ENCODE peak calls at places on chromosomes 6 and 20, in ten cellular contexts. X is nephron progenitor cell, K is AG04450, Y is GM20000, U is activated B cell treated with CpG ODN at 0.5 μM for 24 hours, L is upper lobe of right lung, O is endothelial cell, N is neural progenitor cell, H is cardiac fibroblast, F is osteoblast. Q is an unnamed sample.
A peak's percentile ranks its signal among the peaks of the same experiment; 100 is the strongest.

GRCh38 chr6:4449409-4449808 is 314.0 kb upstream of the ECI2 start:
- DNase-seq in X (no peak), K (no peak), Y (no peak), U (no peak), L (no peak), O (no peak), N (no peak), H (no peak), F (no peak), Q (no peak)

GRCh38 chr6:19705606-19706005 is 131.6 kb upstream of the ID4 start:
- DNase-seq in X (no peak), K (no peak), Y (no peak), U (no peak), L (no peak), O (no peak), N (no peak), H (no peak), F (peak; percentile 84), Q (no peak)

GRCh38 chr6:117629119-117629518 is 26.8 kb upstream of the GOPC start:
- DNase-seq in X (no peak), K (no peak), Y (no peak), U (no peak), L (no peak), O (no peak), N (no peak), H (no peak), F (no peak), Q (no peak)

GRCh38 chr6:169263836-169264608 is 10.4 kb upstream of the THBS2 start:
- DNase-seq in X (no peak), K (no peak), Y (no peak), U (no peak), L (no peak), O (no peak), N (no peak), H (peak; percentile 80), F (peak; percentile 93), Q (no peak)

GRCh38 chr6:89494131-89494793 is 61.3 kb downstream of the ANKRD6 start:
- DNase-seq in X (no peak), K (no peak), Y (peak; percentile 13), U (no peak), L (no peak), O (no peak), N (no peak), H (no peak), F (no peak), Q (no peak)

GRCh38 chr6:116074732-116075387 is 14.2 kb upstream of the FRK start:
- DNase-seq in X (no peak), K (no peak), Y (no peak), U (no peak), L (no peak), O (no peak), N (no peak), H (no peak), F (no peak), Q (no peak)

GRCh38 chr6:139533573-139534471 is 159.4 kb upstream of the CITED2 start:
- DNase-seq in X (peak; percentile 16), K (peak; percentile 37), Y (no peak), U (no peak), L (peak; percentile 71), O (no peak), N (no peak), H (peak; percentile 94), F (no peak), Q (peak; percentile 96)

GRCh38 chr6:75317503-75318206 is 33.1 kb upstream of the TMEM30A start:
- DNase-seq in X (no peak), K (no peak), Y (no peak), U (no peak), L (no peak), O (no peak), N (no peak), H (peak; percentile 81), F (no peak), Q (peak; percentile 53)

GRCh38 chr20:47300071-47300470 is 56.4 kb downstream of the ZMYND8 start:
- DNase-seq in X (no peak), K (no peak), Y (no peak), U (no peak), L (no peak), O (no peak), N (no peak), H (no peak), F (peak; percentile 77), Q (peak; percentile 41)

GRCh38 chr6:159602370-159603185 is 90.5 kb downstream of the SOD2 start:
- DNase-seq in X (no peak), K (no peak), Y (no peak), U (no peak), L (no peak), O (no peak), N (no peak), H (peak; percentile 6), F (no peak), Q (no peak)

GRCh38 chr6:100099189-100100074 is 105.4 kb upstream of the MCHR2 start:
- DNase-seq in X (no peak), K (no peak), Y (peak; percentile 10), U (no peak), L (no peak), O (no peak), N (peak; percentile 35), H (peak; percentile 44), F (peak; percentile 14), Q (peak; percentile 36)

GRCh38 chr6:130559166-130559565 is 193.3 kb downstream of the TMEM200A start:
- DNase-seq in X (no peak), K (no peak), Y (no peak), U (no peak), L (no peak), O (no peak), N (no peak), H (peak; percentile 8), F (no peak), Q (no peak)

GRCh38 chr6:28656715-28657114 is 131.0 kb downstream of the GPX5 start:
- DNase-seq in X (no peak), K (no peak), Y (no peak), U (no peak), L (no peak), O (no peak), N (no peak), H (no peak), F (no peak), Q (no peak)

GRCh38 chr20:62602550-62602949 is 39.8 kb upstream of the SLCO4A1 start:
- DNase-seq in X (no peak), K (no peak), Y (no peak), U (no peak), L (peak; percentile 88), O (no peak), N (no peak), H (no peak), F (no peak), Q (no peak)

GRCh38 chr20:59961423-59961822 is 3.2 kb downstream of the CDH26 start:
- DNase-seq in X (no peak), K (no peak), Y (no peak), U (no peak), L (no peak), O (no peak), N (no peak), H (no peak), F (no peak), Q (no peak)

GRCh38 chr6:156881687-156882629 is 104.8 kb downstream of the ARID1B start:
- DNase-seq in X (no peak), K (no peak), Y (no peak), U (no peak), L (no peak), O (no peak), N (no peak), H (no peak), F (no peak), Q (no peak)

DNA sequence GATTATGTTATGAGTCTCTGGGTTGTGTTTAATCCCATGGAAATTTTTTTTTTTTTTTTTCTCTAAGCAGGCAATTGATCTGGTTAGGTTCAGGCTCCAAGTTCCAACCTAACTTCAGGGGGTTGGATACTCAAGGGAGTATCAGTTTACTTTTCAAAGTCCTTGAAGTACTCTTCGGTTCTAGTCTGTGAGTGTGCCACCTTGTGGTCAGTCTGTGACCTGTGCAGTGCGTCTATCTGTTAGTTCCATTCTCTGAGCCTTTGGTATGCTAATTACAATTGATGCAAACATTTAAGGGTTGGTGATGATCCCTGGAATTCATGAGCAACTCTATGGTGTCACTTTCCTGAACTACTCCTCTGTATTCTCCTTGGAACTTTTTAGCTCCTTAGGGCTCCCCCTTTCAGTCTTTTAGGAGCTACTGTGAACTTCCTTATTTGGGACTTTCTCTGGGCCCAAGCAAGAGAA is 342.0 kb downstream of the SOX4 start:
- DNase-seq in X (peak; percentile 10), K (no peak), Y (peak; percentile 17), U (no peak), L (no peak), O (no peak), N (peak; percentile 53), H (peak; percentile 63), F (no peak), Q (peak; percentile 64)
- TF ChIP-seq CTCF in X (peak; percentile 38), K (peak; percentile 51), Y (no peak), U (no peak), L (peak; percentile 69), O (peak; percentile 67), N (peak; percentile 66), H (peak; percentile 62), F (peak; percentile 71), Q (peak; percentile 77)

GRCh38 chr6:113763883-113764282 is 93.3 kb upstream of the MARCKS start:
- DNase-seq in X (no peak), K (no peak), Y (peak; percentile 23), U (no peak), L (no peak), O (no peak), N (no peak), H (peak; percentile 51), F (peak; percentile 69), Q (peak; percentile 40)
- TF ChIP-seq CTCF in X (no peak), K (no peak), Y (no peak), U (no peak), L (no peak), O (no peak), N (no peak), H (no peak), F (no peak), Q (no peak)

DNA sequence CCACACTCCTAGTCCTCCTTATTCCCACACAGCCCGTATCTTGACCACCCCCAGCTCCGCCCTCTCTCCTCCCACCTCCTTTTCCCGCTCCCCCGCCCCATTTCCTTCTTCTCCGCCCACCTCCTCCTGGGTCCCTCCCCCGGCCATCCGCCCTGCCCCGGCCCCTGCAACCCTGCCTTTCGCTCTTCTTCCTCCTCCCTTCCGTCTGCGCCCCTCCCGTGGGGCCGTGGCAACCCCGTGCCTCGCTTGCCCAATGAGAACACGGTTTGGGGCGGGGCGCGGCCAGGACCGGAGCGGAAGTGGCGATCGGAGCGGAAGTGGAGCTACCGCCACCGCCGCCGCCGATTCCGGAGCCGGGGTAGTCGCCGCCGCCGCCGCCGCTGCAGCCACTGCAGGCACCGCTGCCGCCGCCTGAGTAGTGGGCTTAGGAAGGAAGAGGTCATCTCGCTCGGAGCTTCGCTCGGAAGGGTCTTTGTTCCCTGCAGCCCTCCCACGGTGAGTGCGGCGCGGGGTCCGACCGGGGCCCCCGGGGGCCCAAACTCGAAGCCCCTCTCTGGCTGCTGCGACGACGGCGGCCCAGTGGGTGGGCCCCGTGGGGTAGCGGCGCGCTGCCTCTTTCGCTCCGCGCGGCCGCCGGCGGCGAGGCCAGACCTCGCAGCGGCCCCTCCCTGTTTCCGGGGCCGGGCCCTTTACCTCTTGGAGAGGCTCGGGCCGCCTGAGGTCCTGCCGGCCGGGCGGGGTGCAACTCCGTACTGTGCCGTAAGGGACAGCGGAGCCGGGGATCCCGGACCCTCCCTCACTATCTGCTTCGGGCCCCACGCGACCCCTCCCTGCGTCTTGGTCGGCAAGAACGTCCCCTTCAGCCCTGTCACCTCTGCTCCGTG is at the start of gene YWHAB:
- DNase-seq in X (peak; percentile 99), K (peak; percentile 92), Y (peak; percentile 98), U (peak; percentile 96), L (peak; percentile 100), O (peak; percentile 99), N (peak; percentile 99), H (peak; percentile 99), F (peak; percentile 99), Q (peak; percentile 98)
- TF ChIP-seq CTCF in X (no peak), K (no peak), Y (no peak), U (no peak), L (peak; percentile 25), O (no peak), N (peak; percentile 11), H (peak; percentile 14), F (no peak), Q (no peak)

GRCh38 chr6:101401792-101402617 is 8.5 kb downstream of the GRIK2 start:
- DNase-seq in X (peak; percentile 80), K (no peak), Y (no peak), U (no peak), L (peak; percentile 55), O (peak; percentile 46), N (peak; percentile 88), H (peak; percentile 23), F (no peak), Q (no peak)
- TF ChIP-seq CTCF in X (no peak), K (no peak), Y (no peak), U (no peak), L (no peak), O (no peak), N (no peak), H (no peak), F (no peak), Q (no peak)